ENCODE peak calls at places on chromosomes 12 and 14, in nine cellular contexts. One of them, this sample, is unnamed.

GRCh38 chr14:63895510-63895909 is 42.7 kb downstream of the SYNE2 start:
- DNase-seq in GM10248: no peak
- DNase-seq in neuronal stem cell: no peak
- DNase-seq in LoVo: no peak
- DNase-seq in posterior vena cava: no peak
- DNase-seq in H9: no peak
- DNase-seq in T follicular helper cell: no peak
- DNase-seq in H4: no peak
- DNase-seq in cardiac fibroblast: no peak
- DNase-seq in this sample: no peak

GRCh38 chr12:10016881-10017280 is 6.5 kb downstream of the CLEC12B start:
- DNase-seq in GM10248: no peak
- DNase-seq in neuronal stem cell: no peak
- DNase-seq in LoVo: no peak
- DNase-seq in posterior vena cava: no peak
- DNase-seq in H9: no peak
- DNase-seq in T follicular helper cell: no peak
- DNase-seq in H4: no peak
- DNase-seq in cardiac fibroblast: no peak
- DNase-seq in this sample: no peak

GRCh38 chr12:127411981-127412380 is 855.0 kb upstream of the TMEM132C start:
- DNase-seq in GM10248: no peak
- DNase-seq in neuronal stem cell: no peak
- DNase-seq in LoVo: no peak
- DNase-seq in posterior vena cava: no peak
- DNase-seq in H9: no peak
- DNase-seq in T follicular helper cell: no peak
- DNase-seq in H4: no peak
- DNase-seq in cardiac fibroblast: no peak
- DNase-seq in this sample: no peak

GRCh38 chr14:92341791-92342190 is 18.8 kb downstream of the SLC24A4 start:
- DNase-seq in GM10248: no peak
- DNase-seq in neuronal stem cell: no peak
- DNase-seq in LoVo: no peak
- DNase-seq in posterior vena cava: no peak
- DNase-seq in H9: no peak
- DNase-seq in T follicular helper cell: no peak
- DNase-seq in H4: no peak
- DNase-seq in cardiac fibroblast: no peak
- DNase-seq in this sample: no peak

GRCh38 chr14:77490347-77490986 is 8.1 kb downstream of the ISM2 start:
- DNase-seq in GM10248: no peak
- DNase-seq in neuronal stem cell: no peak
- DNase-seq in LoVo: no peak
- DNase-seq in posterior vena cava: no peak
- DNase-seq in H9: no peak
- DNase-seq in T follicular helper cell: no peak
- DNase-seq in H4: no peak
- DNase-seq in cardiac fibroblast: no peak
- DNase-seq in this sample: no peak

GRCh38 chr14:58078068-58078467 is 73.9 kb downstream of the ARMH4 start:
- DNase-seq in GM10248: no peak
- DNase-seq in neuronal stem cell: no peak
- DNase-seq in LoVo: no peak
- DNase-seq in posterior vena cava: no peak
- DNase-seq in H9: no peak
- DNase-seq in T follicular helper cell: no peak
- DNase-seq in H4: peak; percentile 71
- DNase-seq in cardiac fibroblast: peak; percentile 49
- DNase-seq in this sample: no peak

GRCh38 chr14:69093551-69094421 is 59.1 kb downstream of the DCAF5 start:
- DNase-seq in GM10248: no peak
- DNase-seq in neuronal stem cell: no peak
- DNase-seq in LoVo: no peak
- DNase-seq in posterior vena cava: no peak
- DNase-seq in H9: no peak
- DNase-seq in T follicular helper cell: no peak
- DNase-seq in H4: peak; percentile 78
- DNase-seq in cardiac fibroblast: peak; percentile 77
- DNase-seq in this sample: no peak

GRCh38 chr14:58697927-58698641 is 60.3 kb downstream of the DACT1 start:
- DNase-seq in GM10248: no peak
- DNase-seq in neuronal stem cell: no peak
- DNase-seq in LoVo: peak; percentile 26
- DNase-seq in posterior vena cava: no peak
- DNase-seq in H9: no peak
- DNase-seq in T follicular helper cell: no peak
- DNase-seq in H4: peak; percentile 55
- DNase-seq in cardiac fibroblast: no peak
- DNase-seq in this sample: no peak

GRCh38 chr14:64232095-64232830 is 61.9 kb downstream of the ESR2 start:
- DNase-seq in GM10248: peak; percentile 33
- DNase-seq in neuronal stem cell: no peak
- DNase-seq in LoVo: no peak
- DNase-seq in posterior vena cava: no peak
- DNase-seq in H9: no peak
- DNase-seq in T follicular helper cell: no peak
- DNase-seq in H4: peak; percentile 84
- DNase-seq in cardiac fibroblast: peak; percentile 76
- DNase-seq in this sample: no peak

GRCh38 chr12:8446642-8447547 is 8.9 kb upstream of the CLEC6A start:
- DNase-seq in GM10248: no peak
- DNase-seq in neuronal stem cell: no peak
- DNase-seq in LoVo: no peak
- DNase-seq in posterior vena cava: no peak
- DNase-seq in H9: no peak
- DNase-seq in T follicular helper cell: no peak
- DNase-seq in H4: peak; percentile 1
- DNase-seq in cardiac fibroblast: no peak
- DNase-seq in this sample: no peak

GRCh38 chr12:51082561-51083139 is 746 bp downstream of the CSRNP2 start:
- DNase-seq in GM10248: no peak
- DNase-seq in neuronal stem cell: no peak
- DNase-seq in LoVo: peak; percentile 18
- DNase-seq in posterior vena cava: no peak
- DNase-seq in H9: peak; percentile 64
- DNase-seq in T follicular helper cell: no peak
- DNase-seq in H4: peak; percentile 16
- DNase-seq in cardiac fibroblast: peak; percentile 35
- DNase-seq in this sample: no peak

GRCh38 chr14:93007225-93007997 is 84.5 kb downstream of the CHGA start:
- DNase-seq in GM10248: no peak
- DNase-seq in neuronal stem cell: no peak
- DNase-seq in LoVo: peak; percentile 36
- DNase-seq in posterior vena cava: no peak
- DNase-seq in H9: no peak
- DNase-seq in T follicular helper cell: no peak
- DNase-seq in H4: peak; percentile 32
- DNase-seq in cardiac fibroblast: peak; percentile 67
- DNase-seq in this sample: peak; percentile 69

GRCh38 chr12:68042212-68042699 is 53.0 kb downstream of the IFNG-AS1 start:
- DNase-seq in GM10248: peak; percentile 37
- DNase-seq in neuronal stem cell: no peak
- DNase-seq in LoVo: no peak
- DNase-seq in posterior vena cava: no peak
- DNase-seq in H9: no peak
- DNase-seq in T follicular helper cell: no peak
- DNase-seq in H4: peak; percentile 16
- DNase-seq in cardiac fibroblast: peak; percentile 2
- DNase-seq in this sample: no peak

GRCh38 chr12:127245437-127245836 is 1021.5 kb upstream of the TMEM132C start:
- DNase-seq in GM10248: no peak
- DNase-seq in neuronal stem cell: no peak
- DNase-seq in LoVo: no peak
- DNase-seq in posterior vena cava: no peak
- DNase-seq in H9: no peak
- DNase-seq in T follicular helper cell: no peak
- DNase-seq in H4: no peak
- DNase-seq in cardiac fibroblast: peak; percentile 20
- DNase-seq in this sample: no peak

GRCh38 chr12:95385246-95385645 is 88.7 kb upstream of the METAP2 start:
- DNase-seq in GM10248: no peak
- DNase-seq in neuronal stem cell: no peak
- DNase-seq in LoVo: no peak
- DNase-seq in posterior vena cava: no peak
- DNase-seq in H9: no peak
- DNase-seq in T follicular helper cell: no peak
- DNase-seq in H4: no peak
- DNase-seq in cardiac fibroblast: peak; percentile 79
- DNase-seq in this sample: no peak

GRCh38 chr14:103008126-103008525 is 49.2 kb downstream of the CDC42BPB start:
- DNase-seq in GM10248: no peak
- DNase-seq in neuronal stem cell: no peak
- DNase-seq in LoVo: no peak
- DNase-seq in posterior vena cava: peak; percentile 43
- DNase-seq in H9: no peak
- DNase-seq in T follicular helper cell: no peak
- DNase-seq in H4: no peak
- DNase-seq in cardiac fibroblast: no peak
- DNase-seq in this sample: no peak

GRCh38 chr14:100609331-100609870 is 22.2 kb upstream of the BEGAIN start:
- DNase-seq in GM10248: no peak
- DNase-seq in neuronal stem cell: no peak
- DNase-seq in LoVo: no peak
- DNase-seq in posterior vena cava: peak; percentile 64
- DNase-seq in H9: peak; percentile 17
- DNase-seq in T follicular helper cell: no peak
- DNase-seq in H4: no peak
- DNase-seq in cardiac fibroblast: no peak
- DNase-seq in this sample: no peak

GRCh38 chr12:81167694-81168093 is 89.8 kb downstream of the ACSS3 start:
- DNase-seq in GM10248: no peak
- DNase-seq in neuronal stem cell: no peak
- DNase-seq in LoVo: peak; percentile 12
- DNase-seq in posterior vena cava: no peak
- DNase-seq in H9: no peak
- DNase-seq in T follicular helper cell: no peak
- DNase-seq in H4: no peak
- DNase-seq in cardiac fibroblast: peak; percentile 37
- DNase-seq in this sample: no peak

GRCh38 chr14:93045965-93046695 is 69.6 kb downstream of the ITPK1 start:
- DNase-seq in GM10248: no peak
- DNase-seq in neuronal stem cell: no peak
- DNase-seq in LoVo: peak; percentile 46
- DNase-seq in posterior vena cava: no peak
- DNase-seq in H9: no peak
- DNase-seq in T follicular helper cell: no peak
- DNase-seq in H4: peak; percentile 62
- DNase-seq in cardiac fibroblast: peak; percentile 56
- DNase-seq in this sample: no peak

GRCh38 chr14:55699131-55700057 is 119.4 kb downstream of the KTN1 start:
- DNase-seq in GM10248: no peak
- DNase-seq in neuronal stem cell: no peak
- DNase-seq in LoVo: peak; percentile 4
- DNase-seq in posterior vena cava: no peak
- DNase-seq in H9: peak; percentile 46
- DNase-seq in T follicular helper cell: no peak
- DNase-seq in H4: no peak
- DNase-seq in cardiac fibroblast: peak; percentile 70
- DNase-seq in this sample: no peak

GRCh38 chr12:117119592-117120198 is 20.5 kb upstream of the TESC start:
- DNase-seq in GM10248: peak; percentile 69
- DNase-seq in neuronal stem cell: peak; percentile 51
- DNase-seq in LoVo: peak; percentile 65
- DNase-seq in posterior vena cava: no peak
- DNase-seq in H9: peak; percentile 81
- DNase-seq in T follicular helper cell: no peak
- DNase-seq in H4: peak; percentile 26
- DNase-seq in cardiac fibroblast: no peak
- DNase-seq in this sample: no peak

GRCh38 chr14:54338696-54339317 is 58.0 kb upstream of the CDKN3 start:
- DNase-seq in GM10248: no peak
- DNase-seq in neuronal stem cell: no peak
- DNase-seq in LoVo: peak; percentile 87
- DNase-seq in posterior vena cava: no peak
- DNase-seq in H9: no peak
- DNase-seq in T follicular helper cell: no peak
- DNase-seq in H4: peak; percentile 70
- DNase-seq in cardiac fibroblast: peak; percentile 81
- DNase-seq in this sample: no peak

GRCh38 chr14:102351023-102351422 is 11.7 kb downstream of the CINP start:
- DNase-seq in GM10248: no peak
- DNase-seq in neuronal stem cell: no peak
- DNase-seq in LoVo: no peak
- DNase-seq in posterior vena cava: no peak
- DNase-seq in H9: no peak
- DNase-seq in T follicular helper cell: no peak
- DNase-seq in H4: no peak
- DNase-seq in cardiac fibroblast: no peak
- DNase-seq in this sample: no peak

GRCh38 chr14:95210699-95211098 is 53.4 kb upstream of the DICER1 start:
- DNase-seq in GM10248: no peak
- DNase-seq in neuronal stem cell: no peak
- DNase-seq in LoVo: no peak
- DNase-seq in posterior vena cava: no peak
- DNase-seq in H9: no peak
- DNase-seq in T follicular helper cell: no peak
- DNase-seq in H4: no peak
- DNase-seq in cardiac fibroblast: no peak
- DNase-seq in this sample: no peak

GRCh38 chr12:21568115-21568514 is 36.5 kb downstream of the GYS2 start:
- DNase-seq in GM10248: no peak
- DNase-seq in neuronal stem cell: no peak
- DNase-seq in LoVo: no peak
- DNase-seq in posterior vena cava: no peak
- DNase-seq in H9: no peak
- DNase-seq in T follicular helper cell: no peak
- DNase-seq in H4: no peak
- DNase-seq in cardiac fibroblast: no peak
- DNase-seq in this sample: no peak

GRCh38 chr12:116222358-116222757 is 55.1 kb downstream of the MED13L start:
- DNase-seq in GM10248: no peak
- DNase-seq in neuronal stem cell: no peak
- DNase-seq in LoVo: peak; percentile 64
- DNase-seq in posterior vena cava: no peak
- DNase-seq in H9: no peak
- DNase-seq in T follicular helper cell: no peak
- DNase-seq in H4: peak; percentile 72
- DNase-seq in cardiac fibroblast: peak; percentile 95
- DNase-seq in this sample: no peak

GRCh38 chr12:62605972-62606371 is 139.3 kb downstream of the MON2 start:
- DNase-seq in GM10248: no peak
- DNase-seq in neuronal stem cell: no peak
- DNase-seq in LoVo: no peak
- DNase-seq in posterior vena cava: no peak
- DNase-seq in H9: no peak
- DNase-seq in T follicular helper cell: no peak
- DNase-seq in H4: no peak
- DNase-seq in cardiac fibroblast: no peak
- DNase-seq in this sample: no peak

GRCh38 chr14:32774214-32774613 is 164.5 kb upstream of the NPAS3 start:
- DNase-seq in GM10248: no peak
- DNase-seq in neuronal stem cell: no peak
- DNase-seq in LoVo: no peak
- DNase-seq in posterior vena cava: no peak
- DNase-seq in H9: no peak
- DNase-seq in T follicular helper cell: no peak
- DNase-seq in H4: no peak
- DNase-seq in cardiac fibroblast: no peak
- DNase-seq in this sample: no peak

GRCh38 chr14:105888784-105889665 is 362.6 kb downstream of the TMEM121 start:
- DNase-seq in GM10248: no peak
- DNase-seq in neuronal stem cell: no peak
- DNase-seq in LoVo: no peak
- DNase-seq in posterior vena cava: peak; percentile 76
- DNase-seq in H9: no peak
- DNase-seq in T follicular helper cell: no peak
- DNase-seq in H4: peak; percentile 1
- DNase-seq in cardiac fibroblast: no peak
- DNase-seq in this sample: peak; percentile 12

GRCh38 chr12:13799574-13799973 is 181.8 kb downstream of the GRIN2B start:
- DNase-seq in GM10248: no peak
- DNase-seq in neuronal stem cell: peak; percentile 9
- DNase-seq in LoVo: no peak
- DNase-seq in posterior vena cava: no peak
- DNase-seq in H9: peak; percentile 47
- DNase-seq in T follicular helper cell: no peak
- DNase-seq in H4: no peak
- DNase-seq in cardiac fibroblast: no peak
- DNase-seq in this sample: no peak

GRCh38 chr12:108801736-108802665 is 55.4 kb downstream of the SSH1 start:
- DNase-seq in GM10248: no peak
- DNase-seq in neuronal stem cell: peak; percentile 91
- DNase-seq in LoVo: no peak
- DNase-seq in posterior vena cava: peak; percentile 83
- DNase-seq in H9: peak; percentile 96
- DNase-seq in T follicular helper cell: no peak
- DNase-seq in H4: no peak
- DNase-seq in cardiac fibroblast: peak; percentile 67
- DNase-seq in this sample: no peak

This sample was measured in lower lobe of right lung.